ENCODE peak calls at places on chromosomes 5 and 9, in nine cellular contexts. P, V, M, Y, F, W, E, N and U are unnamed samples.

GRCh38 chr5:6632324-6632930 is 417 bp downstream of the NSUN2 start:
- DNase-seq in F (peak; percentile 8), N (no peak), V (peak; percentile 58), P (peak; percentile 21), E (no peak), W (no peak), Y (no peak), M (no peak), U (no peak)

GRCh38 chr9:137969685-137970084 is 92.1 kb downstream of the CACNA1B start:
- DNase-seq in V (no peak), F (no peak), W (no peak), M (no peak), P (no peak), Y (no peak), N (no peak), E (no peak), U (no peak)

GRCh38 chr5:20572560-20572959 is 584.6 kb upstream of the CDH18 start:
- DNase-seq in Y (no peak), E (no peak), N (no peak), V (peak; percentile 38), P (no peak), M (no peak), F (no peak), W (no peak), U (no peak)

GRCh38 chr5:15694694-15695093 is 194.7 kb downstream of the FBXL7 start:
- DNase-seq in V (no peak), P (no peak), E (no peak), W (no peak), M (no peak), F (no peak), N (no peak), Y (no peak), U (no peak)

GRCh38 chr5:66708368-66708767 is 112.2 kb downstream of the MAST4 start:
- DNase-seq in F (no peak), N (no peak), P (no peak), E (no peak), M (no peak), Y (no peak), W (no peak), V (no peak), U (no peak)

GRCh38 chr5:1950708-1951103 is 68.0 kb upstream of the IRX4 start:
- DNase-seq in P (no peak), M (no peak), F (no peak), V (peak; percentile 29), Y (no peak), W (no peak), N (no peak), E (no peak), U (no peak)

GRCh38 chr9:16316406-16316805 is 554.1 kb downstream of the BNC2 start:
- DNase-seq in P (no peak), M (no peak), V (peak; percentile 22), F (no peak), Y (no peak), E (no peak), N (no peak), W (no peak), U (no peak)

GRCh38 chr9:33778700-33779351 is 16.5 kb upstream of the PRSS3 start:
- DNase-seq in W (peak; percentile 62), N (peak; percentile 72), V (peak; percentile 85), P (peak; percentile 18), E (peak; percentile 28), M (peak; percentile 55), F (peak; percentile 58), Y (peak; percentile 63), U (peak; percentile 79)

GRCh38 chr5:143682221-143682620 is 129.7 kb upstream of the HMHB1 start:
- DNase-seq in M (no peak), E (no peak), P (no peak), W (no peak), Y (no peak), V (no peak), N (peak; percentile 22), F (no peak), U (no peak)

GRCh38 chr9:113742878-113743277 is 133.2 kb upstream of the ZNF618 start:
- DNase-seq in F (no peak), M (no peak), Y (no peak), W (no peak), E (no peak), N (no peak), V (no peak), P (no peak), U (no peak)